ENCODE peak calls at places on chromosome 17, in five cellular contexts. S is fibroblast of villous mesenchyme, Z is breast epithelium, F is PC-3, L is A549. R is an unnamed sample.

GRCh38 chr17:61650749-61651148 is 59.7 kb upstream of the NACA2 start:
- DNase-seq in L (no peak), Z (no peak), F (no peak), S (no peak), R (no peak)

GRCh38 chr17:52696362-52696761 is 537.8 kb upstream of the CA10 start:
- DNase-seq in S (no peak), F (no peak), L (no peak), Z (no peak), R (no peak)

GRCh38 chr17:57601328-57601727 is 143.8 kb downstream of the CCDC182 start:
- DNase-seq in L (no peak), F (no peak), Z (no peak), S (no peak), R (no peak)

GRCh38 chr17:53193044-53193443 is 629.7 kb upstream of the KIF2B start:
- DNase-seq in S (no peak), F (peak), L (no peak), Z (no peak), R (no peak)

GRCh38 chr17:33469911-33470310 is 176.8 kb upstream of the ASIC2 start:
- DNase-seq in S (peak), F (no peak), Z (no peak), L (peak), R (peak)

GRCh38 chr17:79031996-79032875 is 8.3 kb downstream of the C1QTNF1 start:
- DNase-seq in Z (no peak), S (no peak), F (no peak), L (no peak), R (no peak)

GRCh38 chr17:80422981-80423380 is 8.0 kb downstream of the ENDOV start:
- DNase-seq in Z (no peak), F (no peak), L (no peak), S (no peak), R (no peak)

GRCh38 chr17:77755410-77755963 is 203.0 kb upstream of the TNRC6C start:
- DNase-seq in F (no peak), L (no peak), S (no peak), Z (no peak), R (peak)

GRCh38 chr17:73091410-73091769 is 1.1 kb downstream of the SLC39A11 start:
- DNase-seq in Z (no peak), F (no peak), L (no peak), S (no peak), R (no peak)

GRCh38 chr17:69669441-69670178 is 255.1 kb downstream of the MAP2K6 start:
- DNase-seq in Z (no peak), S (no peak), L (no peak), F (peak), R (no peak)

GRCh38 chr17:28928061-28928460 is 23.3 kb downstream of the PHF12 start:
- DNase-seq in S (no peak), F (no peak), Z (no peak), L (no peak), R (peak)

GRCh38 chr17:5868916-5869475 is 201.2 kb upstream of the WSCD1 start:
- DNase-seq in F (no peak), L (no peak), Z (no peak), S (no peak), R (no peak)

GRCh38 chr17:48530208-48530886 is 464 bp downstream of the HOXB1 start:
- DNase-seq in L (no peak), Z (no peak), S (no peak), F (no peak), R (no peak)

GRCh38 chr17:17889922-17890321 is 53.1 kb upstream of the SREBF1 start:
- DNase-seq in S (no peak), F (no peak), Z (no peak), L (no peak), R (no peak)

GRCh38 chr17:17887752-17888304 is 51.0 kb upstream of the SREBF1 start:
- DNase-seq in Z (no peak), F (no peak), S (no peak), L (no peak), R (no peak)

GRCh38 chr17:17888371-17888770 is 51.6 kb upstream of the SREBF1 start:
- DNase-seq in L (no peak), F (no peak), Z (no peak), S (no peak), R (no peak)

GRCh38 chr17:17886747-17887146 is 50.0 kb upstream of the SREBF1 start:
- DNase-seq in S (no peak), L (no peak), Z (no peak), F (no peak), R (peak)

DNA sequence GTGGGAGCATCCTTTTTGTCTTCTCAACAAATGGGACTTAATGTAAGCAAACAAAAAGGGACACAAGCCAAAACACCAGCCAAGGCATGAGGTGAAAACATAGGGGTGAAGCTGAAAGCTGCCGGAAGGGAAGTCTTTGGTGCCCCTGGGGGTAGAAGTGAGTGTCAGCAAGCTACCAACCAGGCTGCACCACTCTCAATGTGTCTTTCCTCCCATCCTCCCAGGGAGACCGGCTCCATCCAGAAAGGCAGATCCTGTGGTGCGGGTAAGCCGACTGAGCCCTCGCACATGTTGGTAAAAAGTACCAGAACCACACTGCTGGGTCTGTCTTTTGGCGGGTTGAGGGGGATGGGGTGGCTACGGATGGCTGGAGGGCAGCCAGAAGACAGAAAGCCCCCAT is 52.0 kb upstream of the SREBF1 start:
- DNase-seq in F (no peak), S (no peak), Z (no peak), L (no peak), R (no peak)
- TF ChIP-seq CTCF in F (peak), S (no peak), Z (no peak), L (no peak), R (no peak)

DNA sequence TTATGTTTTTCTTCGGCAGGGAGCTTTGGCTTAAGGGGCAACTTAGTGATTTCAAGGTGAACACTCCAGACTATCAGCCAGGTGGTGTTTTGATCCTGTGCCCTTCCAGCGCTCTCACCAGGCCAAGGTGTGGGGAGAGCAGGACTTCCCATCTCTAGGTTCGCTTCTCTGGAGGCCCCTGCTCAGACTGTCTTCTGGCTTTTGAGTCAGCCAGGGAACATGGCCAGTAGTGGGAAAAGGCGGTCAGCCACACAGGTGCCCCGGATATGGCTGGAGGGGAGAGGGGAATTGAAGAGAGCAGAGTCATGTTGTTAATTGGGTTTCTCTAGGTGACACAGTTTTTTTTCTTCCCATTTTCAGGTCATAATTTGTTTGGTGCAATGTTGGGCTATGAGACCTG is 1.5 kb downstream of the MINK1 start:
- DNase-seq in L (no peak), F (peak), Z (no peak), S (no peak), R (no peak)
- H3K4me3 ChIP-seq in L (peak), F (peak), Z (peak), S (peak), R (peak)

GRCh38 chr17:40646791-40647548 is 648 bp downstream of the SMARCE1 start:
- DNase-seq in L (no peak), Z (no peak), F (peak), S (peak), R (peak)
- TF ChIP-seq CTCF in L (no peak), Z (no peak), F (no peak), S (no peak), R (no peak)

DNA sequence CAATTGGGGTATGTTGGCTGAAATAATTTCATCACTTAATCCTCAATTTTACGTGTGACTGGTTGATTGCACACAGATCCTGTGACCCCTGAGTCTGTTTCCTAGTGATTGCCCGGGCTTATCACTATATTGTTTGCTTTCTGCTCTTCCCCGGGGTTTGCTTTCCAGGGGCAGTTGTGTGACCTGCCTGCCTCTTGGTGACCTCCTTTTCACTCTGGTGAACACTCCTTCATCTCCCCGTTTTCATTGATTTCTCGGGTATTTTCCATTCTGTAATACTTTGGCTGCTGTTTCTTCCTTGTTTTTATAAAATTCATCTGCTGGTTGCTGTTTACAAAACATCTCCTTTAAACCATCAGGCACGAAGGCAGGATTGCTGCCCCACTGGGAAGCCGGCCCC is 36.0 kb downstream of the NTN1 start:
- DNase-seq in S (no peak), Z (no peak), L (no peak), F (no peak), R (no peak)
- H3K4me3 ChIP-seq in S (no peak), Z (no peak), L (no peak), F (no peak), R (no peak)

GRCh38 chr17:19867654-19868395 is at the start of gene ULK2:
- DNase-seq in L (peak), S (peak), Z (peak), F (peak), R (peak)

DNA sequence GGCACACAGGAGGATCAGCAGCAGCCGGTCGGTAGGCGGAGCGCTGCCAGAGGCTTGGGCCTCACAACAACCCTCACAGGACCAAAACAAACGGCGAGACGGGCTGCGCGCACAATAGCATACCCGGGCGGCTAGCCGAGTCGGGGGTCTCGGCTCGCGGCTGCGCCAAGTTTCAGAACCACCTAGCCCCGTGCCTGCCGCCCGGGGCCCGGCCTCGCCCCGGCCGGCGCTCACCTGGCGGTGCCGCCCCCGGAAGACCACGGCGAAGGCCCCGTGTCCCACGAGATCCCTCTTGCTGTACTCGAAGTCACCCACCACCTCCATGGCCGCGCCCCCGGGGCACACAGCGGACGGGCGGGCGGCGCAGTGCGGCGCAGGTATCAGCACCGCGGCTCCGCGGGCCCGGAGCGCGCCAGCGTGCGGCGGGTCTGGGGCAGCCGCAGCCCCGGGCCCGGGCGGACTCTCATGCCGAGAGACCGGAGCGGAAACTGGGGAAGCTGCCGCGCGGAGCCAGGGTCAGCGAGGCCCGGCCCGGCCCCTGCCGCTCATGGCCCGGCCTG is 562 bp downstream of the ULK2 start:
- DNase-seq in Z (peak), S (peak), L (peak), F (peak), R (peak)
- TF ChIP-seq CTCF in Z (no peak), S (peak), L (peak), F (peak), R (peak)

GRCh38 chr17:81565231-81565630 is 13.1 kb upstream of the FAAP100 start:
- DNase-seq in Z (no peak), S (no peak), L (no peak), F (no peak), R (no peak)

GRCh38 chr17:81564778-81565177 is 12.6 kb upstream of the FAAP100 start:
- DNase-seq in F (no peak), L (no peak), S (no peak), Z (no peak), R (no peak)

GRCh38 chr17:81568416-81568815 is 16.3 kb upstream of the FAAP100 start:
- DNase-seq in L (no peak), Z (no peak), S (no peak), F (no peak), R (no peak)

GRCh38 chr17:81566461-81567126 is 14.4 kb upstream of the FAAP100 start:
- DNase-seq in F (peak), Z (peak), S (peak), L (peak), R (peak)

GRCh38 chr17:81567191-81567590 is 15.0 kb upstream of the FAAP100 start:
- DNase-seq in F (no peak), Z (no peak), L (no peak), S (no peak), R (no peak)
- H3K4me3 ChIP-seq in F (peak), Z (no peak), L (peak), S (peak), R (no peak)

GRCh38 chr17:7825206-7825980 is 8.6 kb upstream of the KDM6B start:
- DNase-seq in Z (no peak), F (peak), S (no peak), L (peak), R (no peak)
- TF ChIP-seq CTCF in Z (no peak), F (peak), S (peak), L (no peak), R (no peak)